ENCODE peak calls at places on chromosomes 3 and 15, in eight cellular contexts. Z is tibial artery, R is activated B cell treated with CpG ODN at 0.5 μM for 24 hours, P is cardiac fibroblast, B is adrenal gland, F is Calu3, C is body of pancreas, G is left ventricle myocardium inferior. M is an unnamed sample.

GRCh38 chr15:82132116-82132515 is 86.3 kb upstream of the MEX3B start:
- DNase-seq in C (no peak), R (no peak), F (no peak), Z (no peak), P (peak; percentile 20), B (no peak), G (no peak), M (no peak)

GRCh38 chr3:68447885-68448284 is 484.5 kb downstream of the TAFA4 start:
- DNase-seq in P (no peak), Z (no peak), B (no peak), R (no peak), F (no peak), G (no peak), C (no peak), M (no peak)

GRCh38 chr15:63726491-63726890 is 107.3 kb downstream of the HERC1 start:
- DNase-seq in B (no peak), F (no peak), Z (no peak), C (no peak), G (no peak), R (no peak), P (no peak), M (no peak)

GRCh38 chr15:73841756-73842590 is 31.4 kb upstream of the TBC1D21 start:
- DNase-seq in Z (no peak), P (no peak), R (no peak), B (no peak), G (no peak), F (no peak), C (no peak), M (no peak)

GRCh38 chr3:185316740-185317407 is 46.1 kb upstream of the MAP3K13 start:
- DNase-seq in Z (no peak), F (peak; percentile 62), B (peak; percentile 33), P (peak; percentile 93), C (no peak), G (no peak), R (no peak), M (no peak)

GRCh38 chr3:87062685-87063084 is 71.7 kb upstream of the VGLL3 start:
- DNase-seq in Z (no peak), G (no peak), B (no peak), R (no peak), P (no peak), C (no peak), F (no peak), M (no peak)

GRCh38 chr3:122621112-122621511 is 43.7 kb downstream of the PARP15 start:
- DNase-seq in B (no peak), C (no peak), Z (no peak), R (no peak), G (no peak), F (no peak), P (no peak), M (no peak)

GRCh38 chr3:5185093-5185673 is 2.3 kb upstream of the EDEM1 start:
- DNase-seq in R (no peak), G (no peak), P (no peak), F (no peak), B (no peak), C (no peak), Z (no peak), M (no peak)

GRCh38 chr3:150917941-150918340 is 12.7 kb upstream of the MINDY4B start:
- DNase-seq in F (no peak), C (no peak), G (no peak), Z (no peak), B (no peak), R (no peak), P (no peak), M (no peak)

GRCh38 chr15:35194296-35194695 is 109.2 kb upstream of the NANOGP8 start:
- DNase-seq in C (no peak), B (no peak), F (no peak), G (no peak), R (no peak), P (peak; percentile 50), Z (no peak), M (no peak)

GRCh38 chr3:123757281-123757940 is 126.7 kb downstream of the MYLK start:
- DNase-seq in B (peak; percentile 59), Z (peak; percentile 69), R (no peak), F (peak; percentile 60), G (peak; percentile 59), C (peak; percentile 29), P (no peak), M (peak; percentile 81)

GRCh38 chr3:138450181-138450580 is 15.8 kb downstream of the ESYT3 start:
- DNase-seq in Z (peak; percentile 7), B (no peak), G (no peak), F (no peak), C (peak; percentile 42), R (no peak), P (no peak), M (no peak)

GRCh38 chr3:177026505-177027277 is 170.6 kb downstream of the TBL1XR1 start:
- DNase-seq in B (no peak), R (no peak), Z (no peak), F (no peak), G (no peak), P (peak; percentile 25), C (no peak), M (no peak)

GRCh38 chr3:72641072-72641471 is 207.2 kb downstream of the SHQ1 start:
- DNase-seq in G (no peak), F (no peak), Z (no peak), C (no peak), R (no peak), B (no peak), P (no peak), M (no peak)

GRCh38 chr15:92869977-92870644 is 30.0 kb upstream of the CHD2 start:
- DNase-seq in G (no peak), P (no peak), F (no peak), Z (no peak), C (no peak), R (no peak), B (no peak), M (no peak)

GRCh38 chr15:75720787-75721461 is 8.3 kb upstream of the CSPG4 start:
- DNase-seq in Z (no peak), P (peak; percentile 35), B (no peak), C (peak; percentile 81), G (no peak), F (peak; percentile 93), R (no peak), M (peak; percentile 52)

GRCh38 chr3:55178336-55178735 is 250.5 kb upstream of the LRTM1 start:
- DNase-seq in F (no peak), C (no peak), R (no peak), B (no peak), Z (no peak), G (no peak), P (no peak), M (no peak)

GRCh38 chr3:55175423-55175822 is 247.6 kb upstream of the LRTM1 start:
- DNase-seq in B (no peak), P (no peak), R (no peak), G (no peak), Z (no peak), F (no peak), C (no peak), M (no peak)

GRCh38 chr3:55174723-55175122 is 246.9 kb upstream of the LRTM1 start:
- DNase-seq in F (no peak), G (no peak), P (no peak), B (no peak), Z (no peak), R (no peak), C (no peak), M (peak; percentile 33)

GRCh38 chr3:55180161-55180560 is 252.3 kb upstream of the LRTM1 start:
- DNase-seq in P (no peak), C (no peak), G (no peak), R (no peak), F (no peak), B (no peak), Z (no peak), M (peak; percentile 70)

GRCh38 chr3:55177749-55178148 is 249.9 kb upstream of the LRTM1 start:
- DNase-seq in R (no peak), B (no peak), F (no peak), C (no peak), P (no peak), G (no peak), Z (no peak), M (no peak)
- TF ChIP-seq CTCF in R (no peak), B (no peak), F (no peak), C (no peak), P (no peak), G (no peak), Z (no peak), M (no peak)

GRCh38 chr15:41659855-41660234 is 360 bp upstream of the MGA start:
- DNase-seq in R (no peak), F (no peak), C (peak; percentile 6), B (peak; percentile 31), G (peak; percentile 17), P (peak; percentile 14), Z (no peak), M (no peak)

GRCh38 chr15:41661078-41661528 is 898 bp downstream of the MGA start:
- DNase-seq in G (no peak), R (no peak), Z (no peak), P (no peak), F (no peak), B (no peak), C (no peak), M (no peak)

GRCh38 chr15:41659190-41659589 is 1.0 kb upstream of the MGA start:
- DNase-seq in P (no peak), R (no peak), C (no peak), Z (no peak), F (no peak), G (no peak), B (no peak), M (no peak)

GRCh38 chr15:41661529-41662225 is 1.5 kb downstream of the MGA start:
- DNase-seq in F (peak; percentile 51), P (peak; percentile 75), C (peak; percentile 82), R (peak; percentile 64), B (peak; percentile 88), Z (peak; percentile 68), G (peak; percentile 67), M (peak; percentile 64)

GRCh38 chr15:41660235-41661077 is at the start of gene MGA:
- DNase-seq in G (peak; percentile 91), Z (peak; percentile 82), R (peak; percentile 92), B (peak; percentile 92), C (peak; percentile 91), P (peak; percentile 95), F (peak; percentile 78), M (peak; percentile 94)
- TF ChIP-seq CTCF in G (no peak), Z (no peak), R (no peak), B (no peak), C (no peak), P (no peak), F (no peak), M (no peak)

GRCh38 chr3:52685705-52686691 is at the start of the genes GNL3 and PBRM1:
- DNase-seq in Z (peak; percentile 92), G (peak; percentile 92), C (peak; percentile 96), B (peak; percentile 93), F (peak; percentile 91), P (peak; percentile 95), R (peak; percentile 92), M (peak; percentile 99)
- TF ChIP-seq CTCF in Z (no peak), G (no peak), C (no peak), B (no peak), F (no peak), P (no peak), R (no peak), M (no peak)

GRCh38 chr15:65304393-65305143 is at the start of gene RNU5B-1:
- DNase-seq in R (peak; percentile 71), P (peak; percentile 96), C (peak; percentile 82), B (peak; percentile 88), Z (peak; percentile 68), G (peak; percentile 27), F (peak; percentile 86), M (peak; percentile 97)
- TF ChIP-seq CTCF in R (no peak), P (peak; percentile 90), C (peak; percentile 57), B (peak; percentile 91), Z (peak; percentile 86), G (peak; percentile 94), F (no peak), M (peak; percentile 86)

M was measured in foreskin fibroblast.